ENCODE peak calls at places on chromosomes 6 and 20, in seven cellular contexts. Z is HEK293T, O is GM12878, Y is H1, H is HCT116, K is HepG2, P is K562. M is an unnamed sample.

GRCh38 chr6:17984822-17985660 is 2.4 kb downstream of the KIF13A start:
- DNase-seq in Z (no peak), O (no peak), Y (peak), H (no peak), K (no peak), P (no peak), M (no peak)

GRCh38 chr6:33193619-33194018 is 1.4 kb upstream of the COL11A2 start:
- DNase-seq in Z (no peak), O (no peak), Y (no peak), H (no peak), K (no peak), P (no peak), M (no peak)

GRCh38 chr6:144999127-144999526 is 714.0 kb downstream of the UTRN start:
- DNase-seq in Z (no peak), O (no peak), Y (no peak), H (no peak), K (no peak), P (no peak), M (no peak)

GRCh38 chr20:50969912-50970311 is 11.3 kb downstream of the MOCS3 start:
- DNase-seq in Z (no peak), O (no peak), Y (peak), H (no peak), K (no peak), P (no peak), M (no peak)

GRCh38 chr6:16237242-16237641 is 1.1 kb upstream of the GMPR start:
- DNase-seq in Z (no peak), O (no peak), Y (no peak), H (no peak), K (no peak), P (no peak), M (no peak)

GRCh38 chr6:137155830-137156229 is 17.6 kb downstream of the IL22RA2 start:
- DNase-seq in Z (no peak), O (peak), Y (no peak), H (no peak), K (no peak), P (no peak), M (no peak)

GRCh38 chr6:90233994-90234393 is 62.6 kb downstream of the BACH2 start:
- DNase-seq in Z (no peak), O (no peak), Y (no peak), H (no peak), K (no peak), P (no peak), M (no peak)

GRCh38 chr6:24931296-24931695 is 4.5 kb downstream of the RIPOR2 start:
- DNase-seq in Z (no peak), O (no peak), Y (no peak), H (no peak), K (no peak), P (no peak), M (no peak)

GRCh38 chr6:113301651-113302050 is 555.5 kb upstream of the MARCKS start:
- DNase-seq in Z (no peak), O (no peak), Y (no peak), H (no peak), K (no peak), P (no peak), M (no peak)

GRCh38 chr20:53829086-53829703 is 235.6 kb upstream of the ZNF217 start:
- DNase-seq in Z (no peak), O (no peak), Y (no peak), H (peak), K (no peak), P (peak), M (no peak)

GRCh38 chr20:64161595-64162238 is 2.5 kb upstream of the MYT1 start:
- DNase-seq in Z (peak), O (no peak), Y (peak), H (no peak), K (peak), P (peak), M (peak)
- TF ChIP-seq SP1 in Z (no peak), O (no peak), Y (peak), H (no peak), K (peak), P (no peak), M (peak)

GRCh38 chr6:149128489-149129145 is 188.9 kb upstream of the TAB2 start:
- DNase-seq in Z (no peak), O (no peak), Y (no peak), H (no peak), K (no peak), P (peak), M (no peak)
- TF ChIP-seq SP1 in Z (no peak), O (no peak), Y (no peak), H (no peak), K (no peak), P (no peak), M (no peak)

GRCh38 chr6:40302856-40303449 is 284.2 kb downstream of the LRFN2 start:
- DNase-seq in Z (no peak), O (no peak), Y (no peak), H (no peak), K (no peak), P (no peak), M (no peak)
- TF ChIP-seq SP1 in Z (no peak), O (no peak), Y (no peak), H (no peak), K (no peak), P (no peak), M (no peak)

GRCh38 chr20:52084727-52085126 is 106.9 kb downstream of the ZFP64 start:
- DNase-seq in Z (no peak), O (no peak), Y (no peak), H (no peak), K (no peak), P (no peak), M (no peak)
- TF ChIP-seq SP1 in Z (no peak), O (no peak), Y (no peak), H (no peak), K (no peak), P (no peak), M (no peak)

M was measured in WTC11.